ENCODE peak calls at places on chromosomes 3 and 15, in four cellular contexts. One of them, this sample, is unnamed.
A peak's percentile ranks its signal among the peaks of the same experiment; 100 is the strongest.

GRCh38 chr3:23239181-23240068 is 36.3 kb downstream of the UBE2E2 start:
- DNase-seq in H1: no peak
- DNase-seq in IMR-90: no peak
- DNase-seq in H9: no peak
- DNase-seq in this sample: no peak

GRCh38 chr15:72588096-72588495 is 66.4 kb upstream of the GOLGA6B start:
- DNase-seq in H9: no peak
- DNase-seq in H1: no peak
- DNase-seq in IMR-90: no peak
- DNase-seq in this sample: no peak

GRCh38 chr15:43912991-43913927 is 86.5 kb downstream of the WDR76 start:
- DNase-seq in IMR-90: peak; percentile 99
- DNase-seq in H1: peak; percentile 21
- DNase-seq in H9: no peak
- DNase-seq in this sample: peak; percentile 95

GRCh38 chr15:72197460-72198409 is at the start of gene GRAMD2A:
- DNase-seq in H1: peak; percentile 50
- DNase-seq in H9: peak; percentile 88
- DNase-seq in IMR-90: no peak
- DNase-seq in this sample: peak; percentile 88

GRCh38 chr15:73485372-73485771 is 42.4 kb downstream of the REC114 start:
- DNase-seq in H1: no peak
- DNase-seq in H9: no peak
- DNase-seq in IMR-90: no peak
- DNase-seq in this sample: no peak

GRCh38 chr15:70853855-70854668 is at the start of gene LARP6:
- DNase-seq in IMR-90: peak; percentile 36
- DNase-seq in H9: peak; percentile 72
- DNase-seq in H1: no peak
- DNase-seq in this sample: peak; percentile 73

GRCh38 chr3:188362405-188362831 is 208.5 kb downstream of the LPP start:
- DNase-seq in H9: no peak
- DNase-seq in IMR-90: peak; percentile 69
- DNase-seq in H1: no peak
- DNase-seq in this sample: peak; percentile 27

GRCh38 chr15:50134524-50135024 is 15.5 kb upstream of the ATP8B4 start:
- DNase-seq in H1: no peak
- DNase-seq in IMR-90: peak; percentile 89
- DNase-seq in H9: no peak
- DNase-seq in this sample: no peak

GRCh38 chr3:133955892-133956291 is 60.2 kb upstream of the RAB6B start:
- DNase-seq in H1: no peak
- DNase-seq in H9: no peak
- DNase-seq in IMR-90: no peak
- DNase-seq in this sample: no peak

GRCh38 chr3:14429237-14429636 is 26.8 kb downstream of the SLC6A6 start:
- DNase-seq in IMR-90: peak; percentile 43
- DNase-seq in H1: no peak
- DNase-seq in H9: no peak
- DNase-seq in this sample: no peak

GRCh38 chr3:11335056-11335608 is 62.9 kb downstream of the ATG7 start:
- DNase-seq in H1: no peak
- DNase-seq in H9: no peak
- DNase-seq in IMR-90: peak; percentile 81
- DNase-seq in this sample: peak; percentile 62

GRCh38 chr15:80576519-80577090 is 118.5 kb upstream of the ABHD17C start:
- DNase-seq in IMR-90: no peak
- DNase-seq in H1: no peak
- DNase-seq in H9: peak; percentile 16
- DNase-seq in this sample: no peak

GRCh38 chr3:13150624-13151023 is 77.4 kb upstream of the IQSEC1 start:
- DNase-seq in H1: no peak
- DNase-seq in H9: no peak
- DNase-seq in IMR-90: no peak
- DNase-seq in this sample: no peak

GRCh38 chr3:18740631-18741583 is 315.8 kb upstream of the SATB1 start:
- DNase-seq in H1: no peak
- DNase-seq in IMR-90: no peak
- DNase-seq in H9: no peak
- DNase-seq in this sample: no peak

GRCh38 chr3:168995129-168995528 is 668.4 kb downstream of the MECOM start:
- DNase-seq in IMR-90: no peak
- DNase-seq in H1: no peak
- DNase-seq in H9: no peak
- DNase-seq in this sample: no peak

GRCh38 chr3:40843851-40844548 is 319.2 kb downstream of the ZNF621 start:
- DNase-seq in H9: peak; percentile 59
- DNase-seq in H1: peak; percentile 53
- DNase-seq in IMR-90: no peak
- DNase-seq in this sample: peak; percentile 93

GRCh38 chr3:128064962-128065361 is 12.7 kb downstream of the SEC61A1 start:
- DNase-seq in H1: no peak
- DNase-seq in H9: no peak
- DNase-seq in IMR-90: no peak
- DNase-seq in this sample: no peak

GRCh38 chr3:87771338-87772059 is 287.3 kb downstream of the CGGBP1 start:
- DNase-seq in H1: no peak
- DNase-seq in H9: peak; percentile 59
- DNase-seq in IMR-90: peak; percentile 1
- DNase-seq in this sample: peak; percentile 68

GRCh38 chr15:94247789-94248638 is 16.7 kb downstream of the MCTP2 start:
- DNase-seq in IMR-90: no peak
- DNase-seq in H9: no peak
- DNase-seq in H1: no peak
- DNase-seq in this sample: peak; percentile 63

GRCh38 chr3:50264389-50264963 is 4.5 kb upstream of the SEMA3B start:
- DNase-seq in IMR-90: peak; percentile 93
- DNase-seq in H1: peak; percentile 94
- DNase-seq in H9: peak; percentile 98
- DNase-seq in this sample: peak; percentile 99

GRCh38 chr3:182212479-182213076 is 500.9 kb downstream of the SOX2 start:
- DNase-seq in IMR-90: peak; percentile 22
- DNase-seq in H1: peak; percentile 39
- DNase-seq in H9: peak; percentile 78
- DNase-seq in this sample: peak; percentile 89

GRCh38 chr3:141336672-141337522 is 31.4 kb upstream of the ZBTB38 start:
- DNase-seq in H9: no peak
- DNase-seq in H1: no peak
- DNase-seq in IMR-90: peak; percentile 87
- DNase-seq in this sample: no peak

GRCh38 chr3:157360044-157360443 is 76.6 kb upstream of the PTX3 start:
- DNase-seq in H1: no peak
- DNase-seq in IMR-90: peak; percentile 93
- DNase-seq in H9: no peak
- DNase-seq in this sample: no peak

GRCh38 chr15:91099616-91100560 is at the start of gene SV2B:
- DNase-seq in H9: peak; percentile 65
- DNase-seq in H1: no peak
- DNase-seq in IMR-90: peak; percentile 42
- DNase-seq in this sample: peak; percentile 72

GRCh38 chr3:28279770-28280169 is 38.4 kb downstream of the CMC1 start:
- DNase-seq in H9: no peak
- DNase-seq in IMR-90: peak; percentile 72
- DNase-seq in H1: no peak
- DNase-seq in this sample: no peak

GRCh38 chr3:146163584-146163983 is 2.6 kb upstream of the PLOD2 start:
- DNase-seq in H9: no peak
- DNase-seq in H1: no peak
- DNase-seq in IMR-90: peak; percentile 94
- DNase-seq in this sample: no peak

GRCh38 chr15:52796742-52797515 is 6.8 kb upstream of the ONECUT1 start:
- DNase-seq in H9: no peak
- DNase-seq in IMR-90: no peak
- DNase-seq in H1: no peak
- DNase-seq in this sample: no peak

GRCh38 chr3:58084788-58085543 is 76.7 kb downstream of the FLNB start:
- DNase-seq in IMR-90: no peak
- DNase-seq in H9: no peak
- DNase-seq in H1: no peak
- DNase-seq in this sample: no peak

GRCh38 chr3:13623101-13623654 is 74.3 kb downstream of the FBLN2 start:
- DNase-seq in IMR-90: peak; percentile 21
- DNase-seq in H9: no peak
- DNase-seq in H1: no peak
- DNase-seq in this sample: no peak

GRCh38 chr15:45169608-45170480 is 17.9 kb downstream of the SHF start:
- DNase-seq in H1: no peak
- DNase-seq in IMR-90: no peak
- DNase-seq in H9: peak; percentile 46
- DNase-seq in this sample: no peak

GRCh38 chr3:57081173-57081572 is 20.7 kb downstream of the SPATA12 start:
- DNase-seq in H9: no peak
- DNase-seq in H1: no peak
- DNase-seq in IMR-90: no peak
- DNase-seq in this sample: no peak

GRCh38 chr15:67186226-67186649 is 68.2 kb downstream of the AAGAB start:
- DNase-seq in H9: no peak
- DNase-seq in IMR-90: no peak
- DNase-seq in H1: no peak
- DNase-seq in this sample: no peak
- H3K56ac ChIP-seq in H9: no peak overlapping the region
- H3K56ac ChIP-seq in IMR-90: no peak overlapping the region
- H3K56ac ChIP-seq in H1: no peak overlapping the region
- H3K56ac ChIP-seq in this sample: no peak overlapping the region

DNA sequence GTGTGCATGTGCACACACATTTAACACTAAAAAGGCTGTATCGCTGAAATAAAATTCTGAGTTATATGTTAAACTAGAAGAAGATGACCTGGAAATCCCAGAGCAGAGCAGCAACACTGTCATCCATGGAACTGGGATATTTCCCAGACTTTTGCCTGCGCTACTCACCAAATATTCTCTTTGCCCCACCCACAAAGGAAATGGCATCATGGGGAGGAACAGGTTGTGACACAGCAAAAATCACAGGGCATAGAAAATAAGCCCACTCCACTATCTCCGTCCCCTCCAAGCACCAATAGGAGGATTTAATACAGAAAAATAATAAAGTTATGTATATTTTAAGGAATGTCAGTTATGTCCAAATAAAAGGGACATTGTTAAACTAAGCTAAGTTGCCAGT is 71.7 kb downstream of the COL8A1 start:
- DNase-seq in IMR-90: no peak
- DNase-seq in H1: no peak
- DNase-seq in H9: no peak
- DNase-seq in this sample: no peak
- H3K27ac ChIP-seq in IMR-90: no peak overlapping the region
- H3K27ac ChIP-seq in H1: no peak overlapping the region
- H3K27ac ChIP-seq in H9: no peak overlapping the region
- H3K27ac ChIP-seq in this sample: no peak overlapping the region

GRCh38 chr3:159451067-159451466 is 537.6 kb upstream of the IL12A start:
- DNase-seq in IMR-90: no peak
- DNase-seq in H9: no peak
- DNase-seq in H1: no peak
- DNase-seq in this sample: no peak

GRCh38 chr3:159453036-159453435 is 535.6 kb upstream of the IL12A start:
- DNase-seq in IMR-90: no peak
- DNase-seq in H1: no peak
- DNase-seq in H9: no peak
- DNase-seq in this sample: no peak

GRCh38 chr3:159447841-159448240 is 540.8 kb upstream of the IL12A start:
- DNase-seq in H1: no peak
- DNase-seq in H9: no peak
- DNase-seq in IMR-90: no peak
- DNase-seq in this sample: no peak

GRCh38 chr3:159451482-159451881 is 537.2 kb upstream of the IL12A start:
- DNase-seq in H1: no peak
- DNase-seq in IMR-90: no peak
- DNase-seq in H9: no peak
- DNase-seq in this sample: no peak

DNA sequence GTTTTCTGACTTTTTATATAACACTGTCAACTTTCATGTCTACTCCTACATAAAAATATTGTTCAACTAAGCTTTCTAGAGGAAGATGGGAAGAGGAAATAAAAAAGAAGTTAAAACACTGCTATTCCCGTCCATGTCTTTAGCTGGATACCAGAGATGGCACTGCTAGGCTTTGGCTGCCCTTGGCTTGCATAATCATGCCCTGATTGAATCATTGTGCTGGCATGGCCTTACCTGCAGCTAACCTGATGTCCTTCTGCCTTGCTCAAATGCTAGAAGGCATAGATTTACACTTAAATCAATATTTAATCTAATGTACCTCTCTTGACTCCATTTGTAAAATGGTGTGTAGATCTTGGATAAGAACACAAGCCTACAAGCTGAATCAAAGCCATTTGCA is 539.7 kb upstream of the IL12A start:
- DNase-seq in IMR-90: no peak
- DNase-seq in H1: no peak
- DNase-seq in H9: no peak
- DNase-seq in this sample: no peak
- H4K5ac ChIP-seq in IMR-90: no peak overlapping the region
- H4K5ac ChIP-seq in H1: no peak overlapping the region
- H4K5ac ChIP-seq in H9: no peak overlapping the region
- H4K5ac ChIP-seq in this sample: no peak overlapping the region

DNA sequence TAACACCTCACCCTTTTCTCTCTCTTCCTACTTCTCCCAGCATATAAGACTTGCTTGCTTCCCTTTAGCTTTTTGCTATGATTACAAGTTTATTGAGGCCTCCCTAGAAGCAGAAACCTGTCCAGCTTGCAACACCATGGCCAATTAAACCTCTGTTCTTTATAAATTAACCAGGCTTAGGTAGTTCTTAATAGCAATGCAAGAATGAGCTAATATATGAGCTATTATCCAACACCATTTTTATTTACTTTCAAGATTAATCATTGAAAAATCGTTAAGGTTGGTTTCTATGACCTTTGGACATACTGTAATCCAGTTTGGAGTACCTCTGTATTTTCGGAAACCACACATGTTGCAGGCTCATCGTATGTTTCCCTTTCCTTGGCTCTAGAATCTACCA is 643.1 kb downstream of the ZPLD1 start:
- DNase-seq in IMR-90: no peak
- DNase-seq in H1: no peak
- DNase-seq in H9: no peak
- DNase-seq in this sample: no peak
- H3K56ac ChIP-seq in IMR-90: no peak overlapping the region
- H3K56ac ChIP-seq in H1: no peak overlapping the region
- H3K56ac ChIP-seq in H9: no peak overlapping the region
- H3K56ac ChIP-seq in this sample: no peak overlapping the region

DNA sequence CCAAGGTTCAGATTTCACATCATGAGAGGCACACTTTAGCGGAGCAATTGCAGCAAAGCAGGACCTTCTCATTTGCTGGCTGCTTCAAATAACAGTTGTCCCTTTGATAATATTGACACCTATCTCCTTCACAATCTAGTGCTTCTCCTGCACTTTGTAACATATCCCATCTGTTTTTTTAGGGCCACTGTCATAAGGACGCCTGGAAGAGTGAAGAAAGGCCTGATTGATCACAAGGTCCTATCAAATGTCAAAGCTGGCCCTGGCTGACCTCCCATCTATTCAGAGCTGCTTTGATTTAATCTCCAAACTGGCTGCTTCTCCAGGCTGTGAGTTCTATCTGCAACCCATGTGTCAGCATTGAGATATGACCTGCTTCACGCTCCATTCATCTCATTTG is 601.2 kb upstream of the KCNMB2 start:
- DNase-seq in H1: no peak
- DNase-seq in IMR-90: no peak
- DNase-seq in H9: no peak
- DNase-seq in this sample: peak; percentile 62
- H3K27ac ChIP-seq in H1: no peak overlapping the region
- H3K27ac ChIP-seq in IMR-90: no peak overlapping the region
- H3K27ac ChIP-seq in H9: no peak overlapping the region
- H3K27ac ChIP-seq in this sample: no peak overlapping the region

This sample was measured in mesendoderm.